ENCODE peak calls at places on chromosomes 3 and 15, in five cellular contexts. One of them, this sample, is unnamed.

GRCh38 chr3:195907730-195908438 is 467 bp downstream of the TNK2 start:
- DNase-seq in cardiac muscle cell: peak; percentile 63
- DNase-seq in WERI-Rb-1: peak; percentile 62
- DNase-seq in adrenal gland: peak; percentile 86
- DNase-seq in astrocyte: no peak
- DNase-seq in this sample: peak; percentile 72

GRCh38 chr3:187978433-187979011 is 175.4 kb upstream of the LPP start:
- DNase-seq in cardiac muscle cell: no peak
- DNase-seq in WERI-Rb-1: no peak
- DNase-seq in adrenal gland: no peak
- DNase-seq in astrocyte: no peak
- DNase-seq in this sample: no peak

GRCh38 chr3:107699682-107700081 is 176.9 kb downstream of the BBX start:
- DNase-seq in cardiac muscle cell: no peak
- DNase-seq in WERI-Rb-1: no peak
- DNase-seq in adrenal gland: no peak
- DNase-seq in astrocyte: peak; percentile 44
- DNase-seq in this sample: no peak

GRCh38 chr15:65249641-65250040 is 37.0 kb downstream of the PARP16 start:
- DNase-seq in cardiac muscle cell: no peak
- DNase-seq in WERI-Rb-1: no peak
- DNase-seq in adrenal gland: no peak
- DNase-seq in astrocyte: no peak
- DNase-seq in this sample: peak; percentile 32

GRCh38 chr3:196890309-196890708 is 22.6 kb downstream of the SENP5 start:
- DNase-seq in cardiac muscle cell: no peak
- DNase-seq in WERI-Rb-1: no peak
- DNase-seq in adrenal gland: no peak
- DNase-seq in astrocyte: no peak
- DNase-seq in this sample: no peak

GRCh38 chr15:81573098-81573746 is 199.2 kb upstream of the TMC3 start:
- DNase-seq in cardiac muscle cell: peak; percentile 48
- DNase-seq in WERI-Rb-1: no peak
- DNase-seq in adrenal gland: no peak
- DNase-seq in astrocyte: no peak
- DNase-seq in this sample: no peak

GRCh38 chr15:70431854-70432253 is 331.5 kb downstream of the UACA start:
- DNase-seq in cardiac muscle cell: no peak
- DNase-seq in WERI-Rb-1: no peak
- DNase-seq in adrenal gland: no peak
- DNase-seq in astrocyte: no peak
- DNase-seq in this sample: no peak

GRCh38 chr15:66719471-66719870 is 17.4 kb downstream of the SMAD6 start:
- DNase-seq in cardiac muscle cell: no peak
- DNase-seq in WERI-Rb-1: no peak
- DNase-seq in adrenal gland: no peak
- DNase-seq in astrocyte: no peak
- DNase-seq in this sample: no peak

GRCh38 chr3:31947671-31948091 is 33.4 kb downstream of the OSBPL10 start:
- DNase-seq in cardiac muscle cell: no peak
- DNase-seq in WERI-Rb-1: no peak
- DNase-seq in adrenal gland: no peak
- DNase-seq in astrocyte: no peak
- DNase-seq in this sample: no peak

GRCh38 chr3:25783661-25784512 is 644 bp upstream of the NGLY1 start:
- DNase-seq in cardiac muscle cell: peak; percentile 74
- DNase-seq in WERI-Rb-1: peak; percentile 72
- DNase-seq in adrenal gland: peak; percentile 78
- DNase-seq in astrocyte: peak; percentile 25
- DNase-seq in this sample: peak; percentile 68

GRCh38 chr3:13137808-13138565 is 64.8 kb upstream of the IQSEC1 start:
- DNase-seq in cardiac muscle cell: no peak
- DNase-seq in WERI-Rb-1: no peak
- DNase-seq in adrenal gland: no peak
- DNase-seq in astrocyte: no peak
- DNase-seq in this sample: no peak

GRCh38 chr15:74967670-74968069 is 11.1 kb upstream of the RPP25 start:
- DNase-seq in cardiac muscle cell: no peak
- DNase-seq in WERI-Rb-1: no peak
- DNase-seq in adrenal gland: no peak
- DNase-seq in astrocyte: no peak
- DNase-seq in this sample: no peak

GRCh38 chr3:43883729-43884396 is 193.1 kb downstream of the ABHD5 start:
- DNase-seq in cardiac muscle cell: no peak
- DNase-seq in WERI-Rb-1: peak; percentile 53
- DNase-seq in adrenal gland: no peak
- DNase-seq in astrocyte: no peak
- DNase-seq in this sample: no peak

GRCh38 chr3:113912551-113913246 is 35.1 kb upstream of the ZDHHC23 start:
- DNase-seq in cardiac muscle cell: peak; percentile 54
- DNase-seq in WERI-Rb-1: peak; percentile 29
- DNase-seq in adrenal gland: peak; percentile 56
- DNase-seq in astrocyte: peak; percentile 50
- DNase-seq in this sample: peak; percentile 19

DNA sequence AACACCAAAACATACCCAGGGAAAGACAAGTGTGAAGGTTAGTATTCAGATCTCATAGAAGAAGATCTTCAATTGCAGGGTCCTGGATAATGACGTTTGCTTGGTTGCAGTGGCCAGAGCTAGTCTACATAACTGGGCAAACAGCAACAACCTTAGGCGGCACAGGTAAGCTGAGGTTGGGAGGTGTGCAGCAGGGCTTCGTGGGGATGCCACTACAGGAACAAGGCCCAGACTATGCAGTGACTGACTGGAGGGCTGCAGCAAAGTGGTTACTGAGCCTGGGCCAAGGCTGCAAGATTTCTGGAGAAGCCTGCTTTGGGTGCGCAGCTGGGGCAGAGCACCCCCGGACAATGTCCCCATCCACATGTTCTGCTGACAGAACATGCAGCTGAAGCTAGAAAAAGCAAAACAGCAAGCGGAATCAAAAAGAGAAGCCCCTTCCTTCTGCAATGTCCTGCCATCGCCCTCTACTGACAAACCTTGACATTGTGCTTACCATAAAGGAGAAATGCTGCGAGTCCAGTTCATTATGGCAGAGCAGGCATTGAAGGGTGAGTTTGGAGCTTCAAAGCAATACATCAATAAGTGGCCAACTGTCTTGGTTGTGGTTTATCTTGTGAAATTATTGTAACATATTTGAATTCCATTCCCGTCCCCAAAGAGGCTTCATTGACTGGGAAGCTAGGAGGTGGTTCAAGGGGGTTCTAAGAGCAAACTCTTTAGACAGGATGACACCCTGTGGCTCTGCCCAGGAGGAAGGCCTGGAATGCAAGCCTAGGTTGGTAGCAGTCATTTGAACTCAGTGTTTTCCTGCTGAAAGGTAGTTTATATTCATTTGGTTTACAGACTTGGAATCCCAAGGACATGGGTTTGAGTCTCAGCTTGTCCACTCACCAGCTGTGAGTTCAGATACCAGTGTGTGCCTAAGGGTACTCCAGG is 217.0 kb downstream of the PDCD6IP start:
- DNase-seq in cardiac muscle cell: peak; percentile 21
- DNase-seq in WERI-Rb-1: peak; percentile 73
- DNase-seq in adrenal gland: no peak
- DNase-seq in astrocyte: no peak
- DNase-seq in this sample: peak; percentile 5
- TF ChIP-seq CTCF in cardiac muscle cell: peak; percentile 39
- TF ChIP-seq CTCF in WERI-Rb-1: peak; percentile 77
- TF ChIP-seq CTCF in adrenal gland: no peak
- TF ChIP-seq CTCF in astrocyte: peak; percentile 16
- TF ChIP-seq CTCF in this sample: peak; percentile 45

GRCh38 chr15:85642054-85642692 is 152.6 kb downstream of the KLHL25 start:
- DNase-seq in cardiac muscle cell: no peak
- DNase-seq in WERI-Rb-1: no peak
- DNase-seq in adrenal gland: no peak
- DNase-seq in astrocyte: no peak
- DNase-seq in this sample: no peak
- H3K4me3 ChIP-seq in cardiac muscle cell: no peak overlapping the region
- H3K4me3 ChIP-seq in WERI-Rb-1: no peak overlapping the region
- H3K4me3 ChIP-seq in adrenal gland: no peak overlapping the region
- H3K4me3 ChIP-seq in astrocyte: no peak overlapping the region
- H3K4me3 ChIP-seq in this sample: no peak overlapping the region

GRCh38 chr3:77038928-77039605 is 832 bp upstream of the ROBO2 start:
- DNase-seq in cardiac muscle cell: peak; percentile 59
- DNase-seq in WERI-Rb-1: peak; percentile 52
- DNase-seq in adrenal gland: peak; percentile 56
- DNase-seq in astrocyte: peak; percentile 12
- DNase-seq in this sample: no peak

GRCh38 chr3:77039606-77040553 is at the start of gene ROBO2:
- DNase-seq in cardiac muscle cell: peak; percentile 87
- DNase-seq in WERI-Rb-1: peak; percentile 74
- DNase-seq in adrenal gland: peak; percentile 65
- DNase-seq in astrocyte: peak; percentile 19
- DNase-seq in this sample: no peak

GRCh38 chr3:77041756-77042155 is 1.9 kb downstream of the ROBO2 start:
- DNase-seq in cardiac muscle cell: no peak
- DNase-seq in WERI-Rb-1: no peak
- DNase-seq in adrenal gland: no peak
- DNase-seq in astrocyte: no peak
- DNase-seq in this sample: no peak

GRCh38 chr3:77041156-77041696 is 1.3 kb downstream of the ROBO2 start:
- DNase-seq in cardiac muscle cell: no peak
- DNase-seq in WERI-Rb-1: peak; percentile 39
- DNase-seq in adrenal gland: no peak
- DNase-seq in astrocyte: no peak
- DNase-seq in this sample: no peak

GRCh38 chr3:77038468-77038927 is 1.4 kb upstream of the ROBO2 start:
- DNase-seq in cardiac muscle cell: peak; percentile 91
- DNase-seq in WERI-Rb-1: peak; percentile 82
- DNase-seq in adrenal gland: peak; percentile 90
- DNase-seq in astrocyte: peak; percentile 70
- DNase-seq in this sample: no peak
- H3K27me3 ChIP-seq in cardiac muscle cell: peaks cover 15% of the 10 kb centered on the region
- H3K27me3 ChIP-seq in WERI-Rb-1: no peaks in the 10 kb centered on the region
- H3K27me3 ChIP-seq in adrenal gland: peaks cover 30% of the 10 kb centered on the region
- H3K27me3 ChIP-seq in astrocyte: peaks cover 21% of the 10 kb centered on the region
- H3K27me3 ChIP-seq in this sample: no peaks in the 10 kb centered on the region

GRCh38 chr3:9033867-9034266 is 70.6 kb upstream of the RAD18 start:
- DNase-seq in cardiac muscle cell: no peak
- DNase-seq in WERI-Rb-1: no peak
- DNase-seq in adrenal gland: no peak
- DNase-seq in astrocyte: no peak
- DNase-seq in this sample: no peak
- TF ChIP-seq CTCF in cardiac muscle cell: no peak
- TF ChIP-seq CTCF in WERI-Rb-1: no peak
- TF ChIP-seq CTCF in adrenal gland: no peak
- TF ChIP-seq CTCF in astrocyte: no peak
- TF ChIP-seq CTCF in this sample: peak; percentile 5

GRCh38 chr15:101479342-101479845 is 10.1 kb downstream of the PCSK6 start:
- DNase-seq in cardiac muscle cell: no peak
- DNase-seq in WERI-Rb-1: no peak
- DNase-seq in adrenal gland: no peak
- DNase-seq in astrocyte: no peak
- DNase-seq in this sample: no peak
- H3K4me3 ChIP-seq in cardiac muscle cell: no peak overlapping the region
- H3K4me3 ChIP-seq in WERI-Rb-1: no peak overlapping the region
- H3K4me3 ChIP-seq in adrenal gland: no peak overlapping the region
- H3K4me3 ChIP-seq in astrocyte: no peak overlapping the region
- H3K4me3 ChIP-seq in this sample: no peak overlapping the region

DNA sequence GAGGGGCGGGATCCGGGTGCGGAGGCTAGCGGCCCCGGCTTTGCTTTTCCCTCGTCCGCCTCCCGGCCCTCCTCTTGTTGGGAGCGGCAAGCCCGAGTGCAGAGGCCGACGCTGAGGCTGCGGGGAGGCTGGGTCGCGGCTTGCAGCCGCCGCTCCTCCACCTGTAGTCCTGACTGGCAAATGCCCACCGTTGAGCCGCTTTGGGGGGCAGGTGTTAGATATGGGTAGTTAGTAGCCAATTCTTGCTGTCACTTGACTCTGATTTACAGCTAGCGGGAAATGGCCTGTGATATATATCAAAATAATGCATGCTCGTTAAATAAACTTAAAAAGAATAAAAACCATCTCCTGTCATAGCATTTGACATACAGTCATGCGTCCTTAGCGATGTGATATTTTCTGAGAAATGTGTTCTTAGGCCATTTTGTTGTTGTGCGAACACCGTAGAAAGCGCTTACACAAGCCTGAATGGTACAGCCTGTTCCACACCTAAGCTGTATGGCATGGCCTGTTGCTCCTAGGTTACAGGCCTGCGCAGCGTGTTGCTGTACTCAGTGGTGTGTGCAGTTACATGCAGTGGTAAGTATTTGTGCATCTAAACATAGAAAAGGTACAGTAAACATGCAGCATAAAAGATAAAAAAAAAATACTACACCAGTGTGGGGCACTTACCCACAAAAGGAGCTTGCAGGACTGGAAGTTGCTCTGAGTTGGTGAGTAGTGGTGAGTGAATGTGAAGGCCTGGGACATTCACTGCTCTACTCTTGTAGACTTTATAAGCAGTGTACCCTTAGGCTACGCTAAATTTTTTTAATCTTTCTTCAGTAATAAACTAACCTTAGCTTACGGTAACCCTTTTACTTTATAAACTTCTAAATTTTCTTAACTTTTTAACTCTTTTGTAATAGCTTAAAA is 873 bp downstream of the CAPN7 start:
- DNase-seq in cardiac muscle cell: peak; percentile 28
- DNase-seq in WERI-Rb-1: no peak
- DNase-seq in adrenal gland: peak; percentile 72
- DNase-seq in astrocyte: peak; percentile 39
- DNase-seq in this sample: peak; percentile 20
- H3K27me3 ChIP-seq in cardiac muscle cell: no peaks in the 10 kb centered on the region
- H3K27me3 ChIP-seq in WERI-Rb-1: no peaks in the 10 kb centered on the region
- H3K27me3 ChIP-seq in adrenal gland: no peaks in the 10 kb centered on the region
- H3K27me3 ChIP-seq in astrocyte: no peaks in the 10 kb centered on the region
- H3K27me3 ChIP-seq in this sample: no peaks in the 10 kb centered on the region

DNA sequence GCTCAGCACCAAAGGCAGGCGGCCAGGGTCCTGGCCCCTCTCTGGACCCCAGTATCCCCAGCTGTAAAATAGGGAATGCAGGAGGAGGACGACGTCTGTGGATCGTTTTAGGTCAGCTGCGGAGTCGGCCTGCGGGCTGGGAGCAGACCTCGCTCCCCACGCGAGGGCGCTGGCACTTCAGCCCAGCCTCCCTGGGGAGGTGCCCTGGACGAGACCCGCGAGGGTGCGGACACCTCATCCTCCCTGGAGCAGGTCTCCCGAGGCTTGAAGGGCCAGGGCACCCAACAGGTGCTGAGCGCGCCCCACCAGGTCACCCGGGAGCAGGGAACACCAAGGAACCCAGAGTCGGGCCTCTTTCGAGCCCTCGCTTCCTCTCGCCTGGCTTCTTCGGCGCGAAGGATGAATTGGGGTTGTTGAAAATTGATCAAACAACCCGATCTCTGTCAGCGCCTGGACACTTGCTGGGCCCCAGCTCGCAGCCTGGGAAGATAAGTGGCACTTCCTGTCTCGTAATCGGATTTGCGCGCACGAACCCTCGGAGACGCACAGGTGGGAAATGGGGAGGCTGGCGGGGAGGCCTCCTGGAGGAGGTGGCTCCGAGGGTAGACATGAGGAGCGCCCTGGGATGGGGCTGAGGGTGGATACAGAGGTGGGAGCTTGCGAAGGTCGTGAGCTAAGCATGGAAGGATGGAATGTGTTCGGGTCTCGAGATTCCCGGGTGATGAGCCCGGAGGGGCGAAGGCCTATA is 588 bp upstream of the VIPR1 start:
- DNase-seq in cardiac muscle cell: peak; percentile 65
- DNase-seq in WERI-Rb-1: peak; percentile 77
- DNase-seq in adrenal gland: peak; percentile 73
- DNase-seq in astrocyte: no peak
- DNase-seq in this sample: peak; percentile 56
- TF ChIP-seq CTCF in cardiac muscle cell: peak; percentile 63
- TF ChIP-seq CTCF in WERI-Rb-1: peak; percentile 93
- TF ChIP-seq CTCF in adrenal gland: peak; percentile 53
- TF ChIP-seq CTCF in astrocyte: peak; percentile 15
- TF ChIP-seq CTCF in this sample: peak; percentile 77

This sample was measured in GM06990.